ENCODE peak calls at places on chromosomes 13 and 19, in four cellular contexts. T, E, Z and L are unnamed samples.

GRCh38 chr19:7928741-7929701 is 3.1 kb upstream of the CTXN1 start:
- DNase-seq in E (no peak), Z (peak; percentile 47), T (peak; percentile 88), L (peak; percentile 91)

GRCh38 chr19:5936308-5936980 is 22.4 kb downstream of the CAPS start:
- DNase-seq in Z (no peak), E (no peak), T (no peak), L (no peak)

GRCh38 chr13:31846182-31846938 is 107.0 kb downstream of the RXFP2 start:
- DNase-seq in Z (peak; percentile 60), E (no peak), T (peak; percentile 71), L (peak; percentile 75)

GRCh38 chr13:44576396-44577235 is 486 bp upstream of the TSC22D1 start:
- DNase-seq in E (no peak), T (no peak), Z (no peak), L (no peak)

GRCh38 chr13:57624565-57625435 is 6.7 kb upstream of the PCDH17 start:
- DNase-seq in Z (peak; percentile 63), E (no peak), T (peak; percentile 41), L (peak; percentile 75)

GRCh38 chr19:18007939-18008673 is at the start of gene ARRDC2:
- DNase-seq in Z (peak; percentile 69), T (peak; percentile 87), E (no peak), L (peak; percentile 96)

GRCh38 chr19:11767633-11768133 is 883 bp downstream of the ZNF441 start:
- DNase-seq in E (no peak), Z (peak; percentile 10), T (peak; percentile 37), L (peak; percentile 39)

GRCh38 chr13:89708013-89708412 is 1639.5 kb upstream of the MIR17HG start:
- DNase-seq in E (no peak), Z (no peak), T (no peak), L (no peak)

GRCh38 chr13:91904005-91904404 is 505.6 kb downstream of the GPC5 start:
- DNase-seq in T (no peak), Z (no peak), E (no peak), L (peak; percentile 1)

GRCh38 chr19:3285647-3286176 is 61.3 kb downstream of the CELF5 start:
- DNase-seq in T (no peak), Z (no peak), E (no peak), L (no peak)

GRCh38 chr19:45630463-45630862 is 8.7 kb downstream of the EML2 start:
- DNase-seq in Z (peak; percentile 97), E (no peak), T (peak; percentile 96), L (peak; percentile 83)

DNA sequence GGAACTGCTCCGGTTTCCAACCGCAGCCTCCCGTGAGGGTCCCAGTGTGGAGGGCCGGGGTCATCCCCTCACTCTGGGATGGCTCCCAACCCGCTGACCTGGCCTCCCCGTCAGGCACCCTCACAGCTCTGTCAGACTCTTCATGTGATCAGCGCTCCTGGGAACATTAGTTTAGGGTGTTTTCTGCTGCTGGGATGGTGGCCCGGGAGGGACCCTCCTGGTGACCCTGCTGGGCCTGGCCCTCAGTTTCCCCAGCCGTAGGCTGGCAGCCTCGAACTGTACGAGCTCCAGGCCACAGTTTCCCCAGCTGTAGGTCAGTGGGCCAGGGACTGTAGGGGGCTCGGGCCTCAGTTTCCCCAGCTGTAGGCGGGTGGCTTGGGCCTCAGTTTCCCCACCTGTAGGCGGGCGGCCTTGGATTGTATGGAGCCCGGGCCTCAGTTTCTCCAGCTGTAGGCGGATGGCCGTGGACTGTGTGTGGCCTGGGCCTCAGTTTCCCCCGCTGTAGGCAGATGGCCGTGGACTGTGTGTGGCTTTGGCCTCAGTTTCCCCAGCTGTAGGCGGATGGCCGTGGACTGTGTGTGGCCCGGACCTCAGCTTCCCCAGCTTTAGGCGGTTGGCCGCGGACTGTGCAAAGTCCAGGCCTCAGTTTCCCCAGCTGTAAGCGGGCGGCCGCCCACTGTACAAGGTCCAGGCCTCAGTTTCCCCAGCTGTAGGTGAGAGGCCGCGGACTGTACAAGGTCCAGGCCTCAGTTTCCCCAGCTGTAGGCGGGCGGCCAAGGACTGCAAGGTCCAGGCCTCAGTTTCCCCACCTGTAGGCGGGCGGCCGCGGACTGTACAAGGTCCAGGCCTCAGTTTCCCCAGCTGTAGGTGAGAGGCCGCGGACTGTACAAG is 1.3 kb upstream of the PTBP1 start:
- DNase-seq in E (no peak), T (no peak), Z (no peak), L (no peak)
- H3K4me3 ChIP-seq in E (peak overlapping the region; percentile 53), T (no peak overlapping the region), Z (peak overlapping the region; percentile 55), L (peak overlapping the region; percentile 72)

GRCh38 chr13:36476661-36477060 is 44.4 kb downstream of the CCNA1 start:
- DNase-seq in T (no peak), Z (no peak), E (no peak), L (no peak)

GRCh38 chr13:36480726-36481485 is 48.6 kb downstream of the CCNA1 start:
- DNase-seq in Z (no peak), E (no peak), T (no peak), L (no peak)

DNA sequence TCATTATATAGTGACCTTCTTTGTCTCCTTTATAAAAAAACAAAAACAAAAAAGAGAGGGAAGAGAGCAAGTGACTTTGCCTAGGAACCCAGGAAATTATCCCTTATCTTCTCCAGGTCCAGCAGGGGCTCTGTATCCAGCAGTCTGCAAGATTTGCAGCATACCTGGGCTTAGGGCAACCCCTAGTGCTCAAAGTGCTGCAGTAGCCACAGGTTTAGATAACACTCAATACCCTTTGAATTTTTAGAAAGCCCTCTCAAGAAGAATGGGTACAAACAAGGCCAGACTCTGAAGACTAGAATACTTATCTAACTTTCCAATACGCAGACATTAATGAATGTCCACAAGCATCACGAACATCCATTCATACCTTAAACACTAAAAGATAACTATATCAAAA is 43.2 kb downstream of the CCNA1 start:
- DNase-seq in E (no peak), Z (peak; percentile 58), T (no peak), L (peak; percentile 55)
- TF ChIP-seq CTCF in E (peak; percentile 14), Z (peak; percentile 62), T (peak; percentile 3), L (peak; percentile 61)

GRCh38 chr13:73336789-73337188 is 278.0 kb downstream of the KLF5 start:
- DNase-seq in T (no peak), Z (peak; percentile 97), E (no peak), L (no peak)
- H3K4me3 ChIP-seq in T (no peak overlapping the region), Z (no peak overlapping the region), E (no peak overlapping the region), L (no peak overlapping the region)

GRCh38 chr19:48844472-48844871 is 8.2 kb upstream of the HSD17B14 start:
- DNase-seq in Z (peak; percentile 34), E (no peak), T (peak; percentile 68), L (peak; percentile 65)
- TF ChIP-seq CTCF in Z (peak; percentile 18), E (no peak), T (peak; percentile 41), L (peak; percentile 21)

DNA sequence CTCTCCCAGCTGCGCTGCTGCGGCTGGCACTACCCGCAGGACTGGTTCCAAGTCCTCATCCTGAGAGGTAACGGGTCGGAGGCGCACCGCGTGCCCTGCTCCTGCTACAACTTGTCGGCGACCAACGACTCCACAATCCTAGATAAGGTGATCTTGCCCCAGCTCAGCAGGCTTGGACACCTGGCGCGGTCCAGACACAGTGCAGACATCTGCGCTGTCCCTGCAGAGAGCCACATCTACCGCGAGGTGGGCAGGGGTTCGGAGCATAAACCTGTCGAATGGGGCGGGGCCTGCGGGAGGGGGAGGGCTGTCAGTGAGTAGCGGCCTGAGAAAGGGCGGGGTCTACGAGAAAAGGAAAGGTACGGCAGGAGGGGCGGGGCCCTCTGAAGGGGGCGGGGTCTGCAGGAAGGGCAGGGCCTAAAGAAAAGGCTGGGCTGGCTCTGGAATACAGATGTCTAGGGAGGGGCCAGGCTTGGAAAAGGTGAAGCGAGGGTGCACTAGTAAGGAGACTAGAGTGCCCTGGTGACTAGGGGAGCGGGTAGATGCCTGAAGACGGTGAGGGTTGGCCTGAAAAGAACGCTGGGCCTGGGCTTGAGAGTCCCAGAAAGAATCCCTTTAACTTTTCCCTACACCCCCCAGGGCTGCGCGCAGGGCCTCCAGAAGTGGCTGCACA is 3.6 kb downstream of the CD37 start:
- DNase-seq in Z (peak; percentile 83), T (no peak), E (no peak), L (peak; percentile 66)
- H3K4me3 ChIP-seq in Z (peak overlapping the region; percentile 25), T (no peak overlapping the region), E (peak overlapping the region; percentile 33), L (peak overlapping the region; percentile 50)

GRCh38 chr13:21661510-21661909 is 9.4 kb upstream of the FGF9 start:
- DNase-seq in E (no peak), T (no peak), Z (no peak), L (no peak)

GRCh38 chr13:21663197-21663596 is 7.7 kb upstream of the FGF9 start:
- DNase-seq in Z (peak; percentile 73), T (no peak), E (no peak), L (no peak)

GRCh38 chr13:21657538-21657937 is 13.3 kb upstream of the FGF9 start:
- DNase-seq in Z (peak; percentile 95), E (no peak), T (peak; percentile 94), L (peak; percentile 53)

GRCh38 chr13:21661097-21661496 is 9.8 kb upstream of the FGF9 start:
- DNase-seq in E (no peak), Z (no peak), T (no peak), L (no peak)
- TF ChIP-seq CTCF in E (no peak), Z (no peak), T (no peak), L (no peak)

GRCh38 chr19:56668676-56669075 is 2.9 kb downstream of the ZNF835 start:
- DNase-seq in Z (no peak), T (no peak), E (no peak), L (no peak)

GRCh38 chr19:56667311-56667870 is 4.2 kb downstream of the ZNF835 start:
- DNase-seq in T (no peak), E (no peak), Z (no peak), L (no peak)

GRCh38 chr19:56670401-56670960 is 1.1 kb downstream of the ZNF835 start:
- DNase-seq in E (no peak), Z (no peak), T (no peak), L (no peak)

GRCh38 chr19:56670961-56671612 is 470 bp downstream of the ZNF835 start:
- DNase-seq in E (no peak), T (no peak), Z (no peak), L (no peak)

GRCh38 chr19:56671613-56671994 is at the start of gene ZNF835:
- DNase-seq in Z (peak; percentile 18), T (no peak), E (no peak), L (peak; percentile 38)
- H3K4me3 ChIP-seq in Z (no peak within 1 kb of the TSS), T (no peak within 1 kb of the TSS), E (no peak within 1 kb of the TSS), L (peak within 1 kb of the TSS; percentile 22)

DNA sequence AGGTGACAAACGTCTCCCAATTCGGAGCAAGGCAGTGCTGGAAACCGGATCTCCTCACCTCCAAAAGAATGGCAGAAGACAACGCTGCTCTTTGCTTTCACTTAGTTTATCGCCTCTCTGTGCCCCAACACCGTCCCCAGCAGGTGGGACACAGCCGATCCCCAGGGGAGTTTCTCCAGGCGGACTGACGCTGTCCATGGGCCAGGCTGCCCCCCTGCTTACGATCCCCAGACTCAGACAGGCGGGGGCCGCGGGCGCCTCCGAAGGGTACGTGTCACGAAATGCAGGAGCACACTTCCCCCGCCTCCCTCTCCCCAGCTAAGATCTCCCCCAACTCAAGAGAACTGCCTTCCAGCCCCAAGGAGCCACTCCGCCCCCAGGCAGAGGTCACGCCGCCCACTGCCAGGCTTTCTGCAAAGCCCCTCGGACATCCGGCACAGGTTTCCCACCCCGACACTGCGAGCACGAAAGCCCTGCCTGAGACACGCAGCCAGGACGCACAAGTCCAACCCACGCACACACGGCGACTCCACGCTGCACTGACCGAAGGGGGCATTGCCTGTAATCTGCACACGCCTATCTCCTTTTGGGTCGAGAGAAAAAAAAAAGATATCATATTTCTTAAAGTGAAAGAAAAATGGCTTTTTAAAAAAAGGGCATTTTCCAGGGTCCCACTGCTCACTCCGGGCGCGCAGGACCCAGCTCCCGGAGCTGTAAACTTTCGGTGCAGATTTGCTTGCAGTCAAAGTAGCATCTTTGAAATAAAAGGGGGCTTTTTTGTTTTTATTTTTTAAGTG is 1.9 kb downstream of the SPRY2 start:
- DNase-seq in T (peak; percentile 88), Z (peak; percentile 55), E (no peak), L (peak; percentile 87)
- TF ChIP-seq CTCF in T (peak; percentile 30), Z (peak; percentile 5), E (peak; percentile 37), L (peak; percentile 57)